ENCODE peak calls at places on chromosomes 11 and 22, in four cellular contexts. One of them, this sample, is unnamed.

GRCh38 chr11:123517559-123518364 is 87.7 kb downstream of the GRAMD1B start:
- DNase-seq in dorsolateral prefrontal cortex: no peak
- DNase-seq in CD4-positive, CD25-positive, alpha-beta regulatory T cell: peak
- DNase-seq in foreskin fibroblast: no peak
- DNase-seq in this sample: no peak

GRCh38 chr22:43776081-43776670 is 35.9 kb downstream of the EFCAB6 start:
- DNase-seq in dorsolateral prefrontal cortex: no peak
- DNase-seq in CD4-positive, CD25-positive, alpha-beta regulatory T cell: no peak
- DNase-seq in foreskin fibroblast: no peak
- DNase-seq in this sample: no peak

GRCh38 chr11:69178819-69179482 is 23.2 kb downstream of the SMIM38 start:
- DNase-seq in dorsolateral prefrontal cortex: no peak
- DNase-seq in CD4-positive, CD25-positive, alpha-beta regulatory T cell: no peak
- DNase-seq in foreskin fibroblast: no peak
- DNase-seq in this sample: no peak

GRCh38 chr11:35347173-35347878 is 72.0 kb downstream of the SLC1A2 start:
- DNase-seq in dorsolateral prefrontal cortex: no peak
- DNase-seq in CD4-positive, CD25-positive, alpha-beta regulatory T cell: no peak
- DNase-seq in foreskin fibroblast: no peak
- DNase-seq in this sample: no peak

GRCh38 chr11:103546236-103546635 is 437.0 kb downstream of the DYNC2H1 start:
- DNase-seq in dorsolateral prefrontal cortex: no peak
- DNase-seq in CD4-positive, CD25-positive, alpha-beta regulatory T cell: no peak
- DNase-seq in foreskin fibroblast: peak
- DNase-seq in this sample: no peak

GRCh38 chr22:27609411-27610029 is 192.0 kb downstream of the MN1 start:
- DNase-seq in dorsolateral prefrontal cortex: no peak
- DNase-seq in CD4-positive, CD25-positive, alpha-beta regulatory T cell: no peak
- DNase-seq in foreskin fibroblast: no peak
- DNase-seq in this sample: no peak

GRCh38 chr11:133582731-133583130 is 50.4 kb upstream of the OPCML start:
- DNase-seq in dorsolateral prefrontal cortex: no peak
- DNase-seq in CD4-positive, CD25-positive, alpha-beta regulatory T cell: no peak
- DNase-seq in foreskin fibroblast: no peak
- DNase-seq in this sample: no peak

GRCh38 chr22:22712092-22712658 is 67.8 kb downstream of the GGTLC2 start:
- DNase-seq in dorsolateral prefrontal cortex: no peak
- DNase-seq in CD4-positive, CD25-positive, alpha-beta regulatory T cell: no peak
- DNase-seq in foreskin fibroblast: no peak
- DNase-seq in this sample: no peak

GRCh38 chr11:128196235-128196634 is 391.1 kb downstream of the ETS1 start:
- DNase-seq in dorsolateral prefrontal cortex: no peak
- DNase-seq in CD4-positive, CD25-positive, alpha-beta regulatory T cell: no peak
- DNase-seq in foreskin fibroblast: peak
- DNase-seq in this sample: no peak

GRCh38 chr11:1205987-1206331 is 16.9 kb upstream of the MUC5B start:
- DNase-seq in dorsolateral prefrontal cortex: no peak
- DNase-seq in CD4-positive, CD25-positive, alpha-beta regulatory T cell: no peak
- DNase-seq in foreskin fibroblast: no peak
- DNase-seq in this sample: no peak

GRCh38 chr11:94400075-94400838 is 962 bp downstream of the GPR83 start:
- DNase-seq in dorsolateral prefrontal cortex: no peak
- DNase-seq in CD4-positive, CD25-positive, alpha-beta regulatory T cell: no peak
- DNase-seq in foreskin fibroblast: no peak
- DNase-seq in this sample: no peak
- H3K4me3 ChIP-seq in dorsolateral prefrontal cortex: peak
- H3K4me3 ChIP-seq in CD4-positive, CD25-positive, alpha-beta regulatory T cell: no peak
- H3K4me3 ChIP-seq in foreskin fibroblast: peak
- H3K4me3 ChIP-seq in this sample: no peak

GRCh38 chr11:64659417-64660144 is 63.4 kb downstream of the NRXN2 start:
- DNase-seq in dorsolateral prefrontal cortex: no peak
- DNase-seq in CD4-positive, CD25-positive, alpha-beta regulatory T cell: no peak
- DNase-seq in foreskin fibroblast: peak
- DNase-seq in this sample: peak

GRCh38 chr11:64661622-64662021 is 61.4 kb downstream of the NRXN2 start:
- DNase-seq in dorsolateral prefrontal cortex: no peak
- DNase-seq in CD4-positive, CD25-positive, alpha-beta regulatory T cell: no peak
- DNase-seq in foreskin fibroblast: no peak
- DNase-seq in this sample: no peak

GRCh38 chr11:64661146-64661545 is 61.9 kb downstream of the NRXN2 start:
- DNase-seq in dorsolateral prefrontal cortex: no peak
- DNase-seq in CD4-positive, CD25-positive, alpha-beta regulatory T cell: no peak
- DNase-seq in foreskin fibroblast: peak
- DNase-seq in this sample: peak

GRCh38 chr11:64660706-64661105 is 62.3 kb downstream of the NRXN2 start:
- DNase-seq in dorsolateral prefrontal cortex: no peak
- DNase-seq in CD4-positive, CD25-positive, alpha-beta regulatory T cell: no peak
- DNase-seq in foreskin fibroblast: no peak
- DNase-seq in this sample: no peak

DNA sequence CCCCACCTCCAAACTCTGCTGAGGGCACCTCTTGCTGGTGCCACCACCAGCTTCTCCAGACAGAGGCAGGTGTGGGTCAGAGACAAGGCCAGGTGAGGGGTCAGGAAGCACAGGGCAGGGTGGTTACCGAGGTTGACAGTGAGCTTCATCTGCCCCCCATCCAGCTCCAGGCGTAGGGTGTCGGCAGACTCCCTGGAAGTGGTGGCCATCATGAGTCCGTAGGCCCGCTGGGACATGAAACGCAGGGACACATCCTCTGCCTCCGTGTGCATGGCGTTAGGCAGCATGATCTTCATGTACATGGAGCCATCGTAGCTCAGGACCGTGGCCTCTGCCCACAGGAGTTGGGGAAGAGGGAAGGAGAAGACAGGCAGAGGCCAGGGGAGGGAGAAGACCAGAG is 62.8 kb downstream of the NRXN2 start:
- DNase-seq in dorsolateral prefrontal cortex: no peak
- DNase-seq in CD4-positive, CD25-positive, alpha-beta regulatory T cell: no peak
- DNase-seq in foreskin fibroblast: no peak
- DNase-seq in this sample: no peak
- H3K4me3 ChIP-seq in dorsolateral prefrontal cortex: no peak
- H3K4me3 ChIP-seq in CD4-positive, CD25-positive, alpha-beta regulatory T cell: no peak
- H3K4me3 ChIP-seq in foreskin fibroblast: no peak
- H3K4me3 ChIP-seq in this sample: peak

DNA sequence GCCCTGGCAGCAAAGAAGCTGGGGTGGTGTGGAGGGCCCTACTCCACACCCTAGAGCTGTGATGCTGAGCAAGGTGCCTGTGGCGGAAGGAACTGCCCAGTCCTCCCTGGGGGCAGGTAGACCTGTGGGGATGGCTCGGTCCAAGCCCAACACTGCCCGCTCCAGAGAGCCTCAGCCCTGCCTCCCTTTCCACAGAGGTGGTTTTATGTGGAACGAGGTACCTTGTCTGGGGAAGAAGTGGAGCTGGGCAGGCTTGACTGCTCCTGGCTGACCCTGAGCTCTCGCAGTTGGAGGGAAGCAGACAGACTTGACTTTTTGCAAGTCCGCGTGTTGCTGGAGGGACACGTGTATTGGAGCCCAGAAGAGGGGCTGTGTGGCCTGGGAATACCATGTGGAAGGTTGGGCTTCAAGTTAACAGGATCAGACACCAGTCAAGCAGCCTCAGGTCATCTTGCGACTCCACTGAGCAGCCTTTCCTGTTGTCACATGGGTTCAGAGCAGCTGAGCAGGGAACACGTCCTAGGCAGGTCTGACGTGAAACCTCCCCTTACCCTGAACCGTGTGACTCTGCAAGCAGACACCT is 117.7 kb downstream of the CACNA1I start:
- DNase-seq in dorsolateral prefrontal cortex: no peak
- DNase-seq in CD4-positive, CD25-positive, alpha-beta regulatory T cell: no peak
- DNase-seq in foreskin fibroblast: no peak
- DNase-seq in this sample: no peak
- H3K4me3 ChIP-seq in dorsolateral prefrontal cortex: no peak
- H3K4me3 ChIP-seq in CD4-positive, CD25-positive, alpha-beta regulatory T cell: no peak
- H3K4me3 ChIP-seq in foreskin fibroblast: no peak
- H3K4me3 ChIP-seq in this sample: no peak

GRCh38 chr11:7606496-7606895 is 66.8 kb downstream of the CYB5R2 start:
- DNase-seq in dorsolateral prefrontal cortex: no peak
- DNase-seq in CD4-positive, CD25-positive, alpha-beta regulatory T cell: no peak
- DNase-seq in foreskin fibroblast: peak
- DNase-seq in this sample: no peak
- H3K4me3 ChIP-seq in dorsolateral prefrontal cortex: no peak
- H3K4me3 ChIP-seq in CD4-positive, CD25-positive, alpha-beta regulatory T cell: no peak
- H3K4me3 ChIP-seq in foreskin fibroblast: no peak
- H3K4me3 ChIP-seq in this sample: no peak

GRCh38 chr11:116643521-116643920 is 129.3 kb downstream of the BUD13 start:
- DNase-seq in dorsolateral prefrontal cortex: no peak
- DNase-seq in CD4-positive, CD25-positive, alpha-beta regulatory T cell: no peak
- DNase-seq in foreskin fibroblast: no peak
- DNase-seq in this sample: no peak

GRCh38 chr11:116641561-116642045 is 131.2 kb downstream of the BUD13 start:
- DNase-seq in dorsolateral prefrontal cortex: peak
- DNase-seq in CD4-positive, CD25-positive, alpha-beta regulatory T cell: peak
- DNase-seq in foreskin fibroblast: no peak
- DNase-seq in this sample: no peak

GRCh38 chr11:116642481-116642880 is 130.3 kb downstream of the BUD13 start:
- DNase-seq in dorsolateral prefrontal cortex: no peak
- DNase-seq in CD4-positive, CD25-positive, alpha-beta regulatory T cell: no peak
- DNase-seq in foreskin fibroblast: no peak
- DNase-seq in this sample: no peak

GRCh38 chr11:116644201-116644947 is 128.4 kb downstream of the BUD13 start:
- DNase-seq in dorsolateral prefrontal cortex: no peak
- DNase-seq in CD4-positive, CD25-positive, alpha-beta regulatory T cell: no peak
- DNase-seq in foreskin fibroblast: no peak
- DNase-seq in this sample: no peak

DNA sequence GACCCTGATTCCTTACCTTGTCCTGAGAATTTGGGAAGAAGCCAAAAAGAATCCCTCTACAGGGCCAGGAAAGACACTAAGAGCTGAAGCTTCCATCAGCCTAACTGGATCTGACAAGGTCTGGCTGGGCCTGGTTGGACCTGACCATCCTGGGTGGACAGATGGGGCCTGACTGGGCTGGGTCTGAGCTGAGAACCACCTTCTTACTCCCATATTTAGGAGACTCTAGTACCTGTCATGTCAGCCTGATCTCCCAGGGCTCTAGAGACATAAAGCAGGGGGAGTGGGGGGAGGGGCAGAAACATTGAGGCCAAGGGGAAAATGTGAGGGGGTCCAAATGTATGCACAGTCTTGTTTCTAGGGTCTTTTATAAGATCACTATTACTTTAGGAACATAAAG is 129.9 kb downstream of the BUD13 start:
- DNase-seq in dorsolateral prefrontal cortex: no peak
- DNase-seq in CD4-positive, CD25-positive, alpha-beta regulatory T cell: no peak
- DNase-seq in foreskin fibroblast: no peak
- DNase-seq in this sample: no peak
- H3K4me3 ChIP-seq in dorsolateral prefrontal cortex: no peak
- H3K4me3 ChIP-seq in CD4-positive, CD25-positive, alpha-beta regulatory T cell: no peak
- H3K4me3 ChIP-seq in foreskin fibroblast: no peak
- H3K4me3 ChIP-seq in this sample: no peak

GRCh38 chr22:30420401-30421178 is 5.0 kb upstream of the MTFP1 start:
- DNase-seq in dorsolateral prefrontal cortex: no peak
- DNase-seq in CD4-positive, CD25-positive, alpha-beta regulatory T cell: no peak
- DNase-seq in foreskin fibroblast: peak
- DNase-seq in this sample: peak

GRCh38 chr22:30423959-30424380 is 1.6 kb upstream of the MTFP1 start:
- DNase-seq in dorsolateral prefrontal cortex: peak
- DNase-seq in CD4-positive, CD25-positive, alpha-beta regulatory T cell: peak
- DNase-seq in foreskin fibroblast: peak
- DNase-seq in this sample: peak

GRCh38 chr22:30422481-30423295 is 2.9 kb upstream of the MTFP1 start:
- DNase-seq in dorsolateral prefrontal cortex: peak
- DNase-seq in CD4-positive, CD25-positive, alpha-beta regulatory T cell: no peak
- DNase-seq in foreskin fibroblast: peak
- DNase-seq in this sample: peak

GRCh38 chr22:30423296-30423958 is 2.1 kb upstream of the MTFP1 start:
- DNase-seq in dorsolateral prefrontal cortex: peak
- DNase-seq in CD4-positive, CD25-positive, alpha-beta regulatory T cell: peak
- DNase-seq in foreskin fibroblast: no peak
- DNase-seq in this sample: no peak

GRCh38 chr22:30421695-30422480 is 3.7 kb upstream of the MTFP1 start:
- DNase-seq in dorsolateral prefrontal cortex: no peak
- DNase-seq in CD4-positive, CD25-positive, alpha-beta regulatory T cell: no peak
- DNase-seq in foreskin fibroblast: no peak
- DNase-seq in this sample: no peak
- H3K4me3 ChIP-seq in dorsolateral prefrontal cortex: no peak
- H3K4me3 ChIP-seq in CD4-positive, CD25-positive, alpha-beta regulatory T cell: no peak
- H3K4me3 ChIP-seq in foreskin fibroblast: no peak
- H3K4me3 ChIP-seq in this sample: no peak

DNA sequence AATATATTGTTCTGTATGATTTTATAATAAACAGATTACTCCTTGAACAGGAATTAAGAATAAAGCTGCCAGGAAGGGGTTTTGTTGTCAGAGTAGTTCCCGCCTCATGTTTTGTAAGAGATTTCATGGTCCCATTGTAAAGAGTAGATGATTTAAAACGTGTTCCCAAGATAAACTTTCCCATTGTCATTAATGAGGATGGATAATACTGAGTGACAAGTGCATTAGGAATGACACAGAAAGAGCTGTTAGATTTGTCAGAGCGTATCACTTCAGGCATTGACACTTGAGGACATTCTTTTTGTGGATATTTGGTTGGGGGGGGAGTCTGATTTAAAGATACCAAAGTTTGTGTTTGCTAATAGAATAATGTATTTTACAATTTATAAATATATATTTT is 147.0 kb downstream of the PAX6 start:
- DNase-seq in dorsolateral prefrontal cortex: no peak
- DNase-seq in CD4-positive, CD25-positive, alpha-beta regulatory T cell: no peak
- DNase-seq in foreskin fibroblast: no peak
- DNase-seq in this sample: no peak
- H3K4me3 ChIP-seq in dorsolateral prefrontal cortex: no peak
- H3K4me3 ChIP-seq in CD4-positive, CD25-positive, alpha-beta regulatory T cell: no peak
- H3K4me3 ChIP-seq in foreskin fibroblast: no peak
- H3K4me3 ChIP-seq in this sample: no peak

GRCh38 chr11:63490551-63491239 is at the start of gene PLAAT5:
- DNase-seq in dorsolateral prefrontal cortex: no peak
- DNase-seq in CD4-positive, CD25-positive, alpha-beta regulatory T cell: no peak
- DNase-seq in foreskin fibroblast: peak
- DNase-seq in this sample: no peak
- H3K4me3 ChIP-seq in dorsolateral prefrontal cortex: peak
- H3K4me3 ChIP-seq in CD4-positive, CD25-positive, alpha-beta regulatory T cell: peak
- H3K4me3 ChIP-seq in foreskin fibroblast: peak
- H3K4me3 ChIP-seq in this sample: peak

DNA sequence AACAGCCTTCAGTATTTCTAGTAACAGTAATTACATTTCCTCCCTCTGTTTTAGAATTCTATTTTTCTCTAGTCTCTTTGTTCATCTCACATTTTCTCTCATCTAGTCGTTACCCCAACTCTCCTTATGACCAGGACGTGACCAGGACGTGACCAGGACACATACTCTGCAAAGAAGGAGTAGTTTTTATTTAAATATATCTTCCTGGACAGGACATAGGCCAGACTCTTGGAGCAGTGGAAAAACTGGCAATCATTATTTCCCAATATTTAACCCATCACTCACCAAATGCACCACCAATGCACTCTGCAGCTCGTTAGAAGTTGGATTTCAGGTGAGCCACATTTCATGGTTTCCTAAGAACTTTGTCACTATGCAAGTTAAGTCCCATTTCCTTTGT is 40.3 kb upstream of the POGLUT3 start:
- DNase-seq in dorsolateral prefrontal cortex: no peak
- DNase-seq in CD4-positive, CD25-positive, alpha-beta regulatory T cell: no peak
- DNase-seq in foreskin fibroblast: no peak
- DNase-seq in this sample: no peak
- H3K4me3 ChIP-seq in dorsolateral prefrontal cortex: no peak
- H3K4me3 ChIP-seq in CD4-positive, CD25-positive, alpha-beta regulatory T cell: no peak
- H3K4me3 ChIP-seq in foreskin fibroblast: no peak
- H3K4me3 ChIP-seq in this sample: no peak